ENCODE peak calls at places on chromosome 18, in nine cellular contexts. N is GM12865, I is fibroblast of mammary gland, Y is Panc1, P is A673, G is fibroblast of lung, L is AG04450, V is neural progenitor cell, Q is SK-N-SH. D is an unnamed sample.

GRCh38 chr18:49839012-49839411 is 25.7 kb upstream of the ACAA2 start:
- DNase-seq in L (no peak), Y (no peak), Q (no peak), V (no peak), I (peak), N (no peak), P (no peak), G (no peak), D (no peak)

GRCh38 chr18:54388203-54389142 is 30.8 kb downstream of the C18orf54 start:
- DNase-seq in I (peak), L (peak), Y (peak), Q (no peak), N (peak), V (peak), G (peak), P (peak), D (peak)

GRCh38 chr18:5413447-5413846 is 117.9 kb upstream of the ZBTB14 start:
- DNase-seq in Y (no peak), L (no peak), Q (peak), I (no peak), N (no peak), P (no peak), V (no peak), G (no peak), D (no peak)

GRCh38 chr18:73778052-73778395 is 369.6 kb downstream of the FBXO15 start:
- DNase-seq in G (no peak), I (no peak), Q (no peak), P (no peak), L (no peak), V (no peak), N (no peak), Y (no peak), D (no peak)

GRCh38 chr18:62450175-62450545 is 72.7 kb upstream of the ZCCHC2 start:
- DNase-seq in I (no peak), Q (no peak), Y (no peak), N (no peak), L (no peak), G (no peak), P (no peak), V (no peak), D (no peak)

GRCh38 chr18:56196495-56197225 is 441.7 kb downstream of the TXNL1 start:
- DNase-seq in L (no peak), N (no peak), Q (no peak), Y (no peak), V (no peak), P (no peak), I (no peak), G (no peak), D (peak)

GRCh38 chr18:60746491-60746890 is 373.9 kb upstream of the MC4R start:
- DNase-seq in Y (no peak), P (no peak), I (no peak), N (no peak), L (no peak), G (no peak), Q (no peak), V (no peak), D (no peak)

GRCh38 chr18:74194691-74195090 is 46.4 kb downstream of the TIMM21 start:
- DNase-seq in Q (no peak), P (no peak), V (no peak), I (peak), L (no peak), N (no peak), G (no peak), Y (no peak), D (peak)

GRCh38 chr18:12645264-12645663 is 12.6 kb downstream of the SPIRE1 start:
- DNase-seq in P (no peak), L (no peak), V (no peak), N (no peak), Y (no peak), I (no peak), Q (no peak), G (no peak), D (no peak)

GRCh38 chr18:37391156-37391555 is 174.4 kb downstream of the CELF4 start:
- DNase-seq in P (no peak), N (no peak), L (no peak), I (no peak), Y (no peak), Q (no peak), G (no peak), V (no peak), D (no peak)

GRCh38 chr18:48342588-48342987 is 66.6 kb downstream of the ZBTB7C start:
- DNase-seq in I (no peak), G (no peak), L (no peak), N (no peak), Q (no peak), P (no peak), V (no peak), Y (no peak), D (no peak)

GRCh38 chr18:61616111-61616610 is 276.6 kb downstream of the RNF152 start:
- DNase-seq in V (no peak), Q (no peak), Y (no peak), L (no peak), G (no peak), N (no peak), I (no peak), P (no peak), D (no peak)

GRCh38 chr18:68660355-68661183 is 54.3 kb downstream of the TMX3 start:
- DNase-seq in G (peak), N (peak), I (peak), L (no peak), Q (peak), P (peak), V (peak), Y (peak), D (peak)

GRCh38 chr18:12014976-12015696 is 33.8 kb downstream of the IMPA2 start:
- DNase-seq in Y (no peak), V (no peak), Q (no peak), G (no peak), I (no peak), P (no peak), N (no peak), L (no peak), D (no peak)

GRCh38 chr18:62450546-62451395 is 72.1 kb upstream of the ZCCHC2 start:
- DNase-seq in I (peak), P (peak), L (no peak), Y (peak), G (peak), N (no peak), V (no peak), Q (peak), D (peak)

GRCh38 chr18:72700961-72701710 is 157.0 kb upstream of the CBLN2 start:
- DNase-seq in N (peak), G (peak), Y (no peak), P (peak), I (peak), L (no peak), V (no peak), Q (peak), D (peak)

GRCh38 chr18:43751203-43751602 is 473.9 kb upstream of the SYT4 start:
- DNase-seq in Y (no peak), L (no peak), G (no peak), P (peak), V (no peak), N (no peak), Q (no peak), I (peak), D (no peak)

GRCh38 chr18:71630686-71631085 is 913.5 kb downstream of the CBLN2 start:
- DNase-seq in N (no peak), G (peak), Q (no peak), I (no peak), V (no peak), L (no peak), P (no peak), Y (no peak), D (no peak)

GRCh38 chr18:27964811-27965210 is 212.1 kb downstream of the CDH2 start:
- DNase-seq in G (no peak), V (no peak), Q (no peak), I (no peak), Y (no peak), P (no peak), N (no peak), L (no peak), D (no peak)

GRCh38 chr18:55549474-55550104 is 38.4 kb downstream of the TCF4 start:
- DNase-seq in Y (no peak), I (no peak), N (no peak), G (no peak), P (no peak), Q (no peak), V (no peak), L (no peak), D (no peak)

GRCh38 chr18:45325791-45326190 is 289.5 kb upstream of the SLC14A2 start:
- DNase-seq in G (no peak), V (peak), I (no peak), Y (no peak), L (no peak), Q (no peak), P (no peak), N (no peak), D (no peak)

GRCh38 chr18:2657043-2657512 is 1.6 kb downstream of the SMCHD1 start:
- DNase-seq in N (no peak), V (peak), I (no peak), Q (no peak), Y (no peak), L (no peak), G (peak), P (peak), D (no peak)

GRCh38 chr18:44589709-44590108 is 91.0 kb upstream of the SETBP1 start:
- DNase-seq in G (peak), Q (no peak), Y (no peak), N (no peak), I (peak), L (no peak), V (no peak), P (peak), D (peak)

GRCh38 chr18:5582054-5582453 is 38.3 kb upstream of the EPB41L3 start:
- DNase-seq in L (peak), Y (no peak), I (peak), G (peak), V (peak), N (no peak), P (no peak), Q (no peak), D (peak)

GRCh38 chr18:49892148-49892924 is 79.0 kb upstream of the ACAA2 start:
- DNase-seq in Q (no peak), P (no peak), V (no peak), N (no peak), Y (no peak), L (no peak), G (no peak), I (no peak), D (peak)

GRCh38 chr18:47594621-47595086 is 335.8 kb downstream of the SMAD2 start:
- DNase-seq in I (no peak), Y (no peak), P (peak), N (no peak), L (no peak), Q (peak), V (no peak), G (no peak), D (no peak)

GRCh38 chr18:29711931-29712330 is 1330.6 kb downstream of the DSC3 start:
- DNase-seq in L (no peak), Q (no peak), N (no peak), Y (no peak), G (no peak), I (no peak), V (no peak), P (no peak), D (no peak)

GRCh38 chr18:53305471-53305870 is 919.0 kb downstream of the MBD2 start:
- DNase-seq in I (no peak), Y (no peak), P (no peak), N (no peak), G (no peak), L (no peak), V (no peak), Q (no peak), D (no peak)
- H3K4me3 ChIP-seq in I (no peak), Y (no peak), P (no peak), N (no peak), G (no peak), L (no peak), V (no peak), Q (no peak), D (no peak)

DNA sequence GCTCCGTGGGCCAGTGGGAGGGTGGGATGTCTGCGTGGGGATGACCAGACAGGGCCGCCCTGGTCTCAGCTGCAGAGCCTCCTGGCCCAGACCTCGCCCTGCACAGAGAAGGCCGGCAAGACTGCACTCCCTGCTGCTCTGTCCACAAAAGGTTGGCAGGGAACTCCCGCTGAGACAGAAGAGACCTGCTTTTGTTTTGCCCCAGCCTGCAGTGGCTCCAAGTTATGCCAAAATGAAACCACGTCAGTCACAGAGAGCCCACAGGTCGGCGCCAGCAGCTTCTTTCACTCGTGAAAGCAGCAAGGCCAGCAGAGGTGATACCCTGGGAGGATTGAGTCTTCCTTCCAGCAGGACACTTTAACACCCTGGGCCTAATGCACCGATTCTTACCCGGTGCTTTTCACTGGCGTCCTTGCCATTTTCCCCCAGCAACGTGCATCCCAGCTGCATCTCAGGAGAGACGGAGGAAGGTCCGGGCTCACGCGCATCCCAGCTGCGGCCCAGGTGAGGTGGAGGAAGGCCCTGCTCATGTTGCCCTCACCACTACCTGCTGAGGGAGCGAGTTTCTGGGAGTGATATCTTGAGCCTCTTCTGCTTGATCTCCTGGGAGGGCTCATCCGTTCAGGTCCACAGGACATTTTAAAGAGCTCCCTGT is 22.1 kb upstream of the CTDP1 start:
- DNase-seq in P (no peak), I (no peak), V (peak), L (no peak), Q (no peak), N (no peak), G (no peak), Y (no peak), D (no peak)
- TF ChIP-seq CTCF in P (no peak), I (no peak), V (no peak), L (no peak), Q (no peak), N (no peak), G (no peak), Y (peak), D (no peak)

DNA sequence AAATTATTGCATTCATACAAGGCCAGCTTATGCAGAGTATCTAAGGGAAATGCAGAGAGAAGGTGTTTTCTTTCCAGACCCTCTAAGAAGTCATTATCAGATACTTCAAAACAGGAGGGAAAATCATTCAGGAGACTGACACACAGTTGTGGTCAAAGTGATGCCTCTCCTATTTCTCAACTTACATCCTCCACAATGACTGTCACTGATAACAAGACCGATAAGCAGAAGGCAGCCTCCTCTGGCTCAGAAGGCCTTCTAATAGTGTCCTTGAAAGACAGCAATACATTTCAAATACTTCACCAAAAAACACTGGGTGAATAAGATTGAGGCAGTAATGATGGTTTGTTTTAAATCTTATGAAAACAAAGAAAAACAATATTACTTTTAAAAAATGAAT is 199.7 kb downstream of the PIEZO2 start:
- DNase-seq in I (no peak), L (no peak), N (peak), Q (no peak), G (no peak), Y (no peak), P (no peak), V (no peak), D (peak)
- H3K4me3 ChIP-seq in I (no peak), L (no peak), N (peak), Q (no peak), G (no peak), Y (no peak), P (no peak), V (no peak), D (no peak)

DNA sequence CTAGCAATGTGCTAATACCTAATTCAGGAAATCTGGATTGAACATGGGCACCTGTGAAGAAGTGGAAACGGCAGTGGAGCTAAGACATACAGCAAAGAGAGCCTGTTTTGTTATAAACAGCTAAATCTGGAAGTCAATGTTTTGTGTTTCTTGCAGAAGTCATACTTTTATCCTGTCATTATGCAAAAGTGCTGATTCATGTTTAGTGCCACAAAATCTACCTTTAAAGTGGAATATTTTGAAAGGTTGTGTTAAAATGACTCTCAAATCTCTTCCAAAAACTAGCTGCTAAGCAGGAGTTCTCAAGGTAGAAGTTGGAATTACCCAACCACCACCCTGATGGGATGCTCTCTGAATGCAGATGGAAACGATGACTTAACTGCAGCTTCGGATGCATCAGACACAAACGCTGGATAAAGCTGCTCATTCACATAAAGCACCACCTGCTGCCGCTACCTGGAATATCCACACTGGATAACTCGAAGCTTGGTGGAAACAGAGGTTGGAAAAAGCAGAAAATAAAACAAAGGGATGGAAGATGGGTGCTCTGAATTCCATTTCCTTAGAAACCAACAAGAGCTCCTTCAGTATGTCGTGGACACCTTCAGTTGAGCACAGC is 132.6 kb upstream of the ZNF236 start:
- DNase-seq in I (no peak), G (no peak), N (no peak), V (peak), Q (no peak), L (no peak), Y (no peak), P (no peak), D (no peak)
- TF ChIP-seq CTCF in I (peak), G (no peak), N (no peak), V (peak), Q (no peak), L (no peak), Y (no peak), P (no peak), D (no peak)

DNA sequence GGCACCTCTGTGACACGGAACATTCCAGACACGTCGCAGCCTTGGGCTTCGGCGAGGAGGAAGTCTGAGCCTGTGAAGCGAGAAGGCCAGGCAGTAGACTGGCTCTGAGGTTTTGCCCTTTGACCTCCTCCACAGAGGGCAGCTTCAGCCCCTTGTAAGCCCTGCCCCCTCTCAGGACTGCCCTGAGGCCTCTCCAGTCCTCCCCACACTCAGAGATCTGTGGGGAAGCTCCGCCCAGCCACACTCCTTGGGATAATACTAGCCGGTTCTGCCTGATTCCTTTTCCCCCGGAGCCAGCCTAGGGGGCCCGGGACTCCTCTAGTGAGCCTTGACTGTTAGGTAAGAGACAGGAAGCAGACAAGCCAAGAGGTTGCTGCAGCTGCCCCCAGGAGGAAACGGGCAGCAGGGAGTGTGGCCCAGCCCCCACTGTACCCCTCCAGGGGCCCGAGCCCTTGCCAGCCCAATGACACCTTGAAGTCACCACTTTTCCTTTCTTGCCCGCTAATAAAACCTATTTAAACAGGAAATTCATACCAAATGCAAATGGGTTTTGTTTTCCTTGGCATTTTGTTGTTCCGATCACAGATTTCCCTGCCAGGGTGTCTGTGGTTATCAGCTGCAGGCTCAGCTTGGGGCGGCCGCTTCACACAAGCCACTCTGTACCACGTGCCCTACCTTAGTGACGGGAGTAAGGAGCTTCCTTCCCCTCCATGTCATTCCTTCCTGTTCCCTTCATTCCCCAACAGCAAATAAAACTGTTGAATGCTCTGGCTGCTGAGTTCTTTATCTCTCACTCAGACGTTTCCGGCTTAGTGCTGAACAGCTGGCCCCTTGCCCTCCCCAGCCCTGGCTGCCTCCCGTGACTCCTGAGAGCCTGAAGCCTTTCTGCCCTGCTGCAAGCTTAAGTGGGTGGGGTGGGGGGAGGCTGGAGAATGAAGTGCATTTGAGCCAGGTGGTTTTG is 124.7 kb downstream of the CABLES1 start:
- DNase-seq in N (peak), G (peak), V (peak), L (peak), Q (peak), Y (no peak), I (peak), P (peak), D (peak)
- H3K4me3 ChIP-seq in N (peak), G (no peak), V (no peak), L (peak), Q (peak), Y (peak), I (no peak), P (peak), D (peak)

GRCh38 chr18:35063875-35064274 is 22.7 kb downstream of the MAPRE2 start:
- DNase-seq in P (no peak), Y (no peak), L (no peak), G (no peak), Q (no peak), N (no peak), I (no peak), V (no peak), D (no peak)
- TF ChIP-seq CTCF in P (no peak), Y (no peak), L (no peak), G (no peak), Q (no peak), N (no peak), I (no peak), V (no peak), D (no peak)

GRCh38 chr18:7924616-7925015 is 357.5 kb downstream of the PTPRM start:
- DNase-seq in N (no peak), Q (no peak), P (no peak), I (no peak), Y (no peak), V (no peak), G (no peak), L (no peak), D (no peak)
- H3K4me3 ChIP-seq in N (no peak), Q (no peak), P (no peak), I (no peak), Y (no peak), V (no peak), G (no peak), L (no peak), D (no peak)

D was measured in fibroblast of villous mesenchyme.